ENCODE peak calls at places on chromosomes 2 and 18, in six cellular contexts. J is lower lobe of right lung, X is fibroblast of mammary gland, R is HFF-Myc, H is foreskin fibroblast, N is MCF 10A. S is an unnamed sample.

GRCh38 chr2:71646028-71646427 is 192.7 kb downstream of the DYSF start:
- DNase-seq in H (peak), J (no peak), R (no peak), X (peak), N (peak), S (no peak)

GRCh38 chr18:57983472-57983871 is 60.6 kb upstream of the NEDD4L start:
- DNase-seq in X (no peak), N (no peak), J (no peak), H (no peak), R (no peak), S (no peak)

GRCh38 chr2:11571170-11571569 is 37.3 kb downstream of the GREB1 start:
- DNase-seq in J (peak), N (no peak), X (no peak), R (no peak), H (no peak), S (no peak)

GRCh38 chr2:176112375-176113302 is 3.9 kb upstream of the HOXD10 start:
- DNase-seq in R (no peak), J (no peak), X (no peak), N (no peak), H (no peak), S (no peak)

GRCh38 chr2:20611844-20612356 is 39.0 kb downstream of the HS1BP3 start:
- DNase-seq in J (peak), H (no peak), N (no peak), R (no peak), X (no peak), S (no peak)

GRCh38 chr18:3526421-3527354 is 76.7 kb downstream of the TGIF1 start:
- DNase-seq in N (no peak), X (no peak), R (peak), H (peak), J (no peak), S (peak)

GRCh38 chr2:238908960-238909951 is 61.4 kb downstream of the TWIST2 start:
- DNase-seq in N (no peak), R (no peak), H (peak), X (peak), J (no peak), S (no peak)

GRCh38 chr2:9488583-9489547 is 14.5 kb downstream of the IAH1 start:
- DNase-seq in H (peak), X (peak), N (no peak), J (no peak), R (no peak), S (no peak)

GRCh38 chr2:150476809-150477302 is 10.6 kb downstream of the RND3 start:
- DNase-seq in R (no peak), N (no peak), H (no peak), J (no peak), X (no peak), S (no peak)

GRCh38 chr18:22822024-22822423 is 111.1 kb upstream of the RBBP8 start:
- DNase-seq in J (no peak), R (no peak), N (peak), H (no peak), X (peak), S (no peak)

GRCh38 chr2:59583173-59583765 is 970.2 kb downstream of the BCL11A start:
- DNase-seq in H (no peak), R (no peak), X (no peak), N (no peak), J (no peak), S (no peak)

GRCh38 chr18:79912994-79913831 is 38.2 kb downstream of the SLC66A2 start:
- DNase-seq in R (no peak), X (no peak), N (no peak), H (no peak), J (peak), S (peak)

GRCh38 chr2:43082111-43082877 is 144.1 kb downstream of the ZFP36L2 start:
- DNase-seq in R (peak), X (peak), J (no peak), N (peak), H (peak), S (no peak)

GRCh38 chr18:26468931-26469340 is 79.4 kb downstream of the KCTD1 start:
- DNase-seq in H (no peak), X (no peak), R (no peak), J (no peak), N (peak), S (peak)

GRCh38 chr2:179467111-179467510 is 202.5 kb upstream of the SESTD1 start:
- DNase-seq in H (peak), J (no peak), N (peak), R (no peak), X (peak), S (no peak)

GRCh38 chr2:230230087-230230486 is 4.6 kb downstream of the SP140 start:
- DNase-seq in N (peak), R (peak), X (peak), J (no peak), H (peak), S (no peak)

GRCh38 chr2:122023059-122023879 is 267.8 kb downstream of the TSN start:
- DNase-seq in X (no peak), H (no peak), R (no peak), N (no peak), J (no peak), S (no peak)

GRCh38 chr2:119248751-119249150 is 25.1 kb downstream of the STEAP3 start:
- DNase-seq in R (no peak), N (no peak), H (no peak), X (no peak), J (no peak), S (no peak)

DNA sequence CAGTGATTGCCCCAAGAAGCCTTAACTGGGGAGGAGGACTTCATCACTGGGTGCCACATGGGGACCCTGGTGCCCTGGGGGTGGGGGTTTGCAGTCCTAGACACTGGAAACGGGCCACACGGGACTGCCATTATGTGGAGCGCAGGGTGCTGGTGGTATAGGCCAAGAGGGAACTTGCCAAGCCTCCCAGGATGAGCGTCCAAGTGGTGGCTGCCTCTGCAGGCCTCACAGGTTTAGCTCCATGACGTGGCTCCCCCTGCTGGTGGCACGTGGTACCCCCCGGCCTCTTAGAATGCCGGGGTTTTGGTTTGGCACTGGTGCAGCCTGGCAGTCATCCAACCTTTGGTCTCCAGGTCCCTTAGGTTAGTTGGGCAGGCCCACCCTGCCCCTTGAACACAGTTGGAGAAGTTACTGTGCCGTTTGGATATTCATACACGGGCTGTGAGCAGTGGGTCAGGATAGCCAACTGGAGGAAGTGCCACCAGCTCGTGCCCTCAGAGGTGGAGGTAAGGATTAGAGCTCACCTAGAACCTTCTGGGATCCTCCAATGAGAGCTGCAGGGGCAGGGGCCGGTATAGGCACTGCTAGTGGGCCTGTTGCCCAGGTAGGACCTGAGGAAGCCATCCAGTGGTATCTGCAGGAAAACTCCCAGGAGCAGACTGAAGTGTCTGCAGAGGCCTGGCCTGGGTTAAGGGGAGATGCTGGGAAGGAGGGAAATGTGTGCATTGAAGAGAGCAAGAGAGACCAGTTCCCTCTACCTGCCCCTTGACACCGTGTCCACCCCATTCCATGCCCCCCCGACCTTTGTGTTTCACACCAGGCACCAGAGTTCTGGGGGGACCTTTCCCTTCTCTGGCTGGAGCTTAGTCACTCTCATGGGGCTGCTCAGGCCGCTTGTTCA is 5.7 kb downstream of the PTMA start:
- DNase-seq in N (peak), X (peak), R (peak), J (peak), H (peak), S (peak)
- TF ChIP-seq CTCF in N (peak), X (peak), R (peak), J (peak), H (peak), S (peak)

GRCh38 chr2:68747918-68748317 is 13.3 kb downstream of the ARHGAP25 start:
- DNase-seq in X (no peak), R (no peak), H (no peak), N (no peak), J (no peak), S (no peak)
- TF ChIP-seq CTCF in X (no peak), R (no peak), H (no peak), N (no peak), J (no peak), S (no peak)

DNA sequence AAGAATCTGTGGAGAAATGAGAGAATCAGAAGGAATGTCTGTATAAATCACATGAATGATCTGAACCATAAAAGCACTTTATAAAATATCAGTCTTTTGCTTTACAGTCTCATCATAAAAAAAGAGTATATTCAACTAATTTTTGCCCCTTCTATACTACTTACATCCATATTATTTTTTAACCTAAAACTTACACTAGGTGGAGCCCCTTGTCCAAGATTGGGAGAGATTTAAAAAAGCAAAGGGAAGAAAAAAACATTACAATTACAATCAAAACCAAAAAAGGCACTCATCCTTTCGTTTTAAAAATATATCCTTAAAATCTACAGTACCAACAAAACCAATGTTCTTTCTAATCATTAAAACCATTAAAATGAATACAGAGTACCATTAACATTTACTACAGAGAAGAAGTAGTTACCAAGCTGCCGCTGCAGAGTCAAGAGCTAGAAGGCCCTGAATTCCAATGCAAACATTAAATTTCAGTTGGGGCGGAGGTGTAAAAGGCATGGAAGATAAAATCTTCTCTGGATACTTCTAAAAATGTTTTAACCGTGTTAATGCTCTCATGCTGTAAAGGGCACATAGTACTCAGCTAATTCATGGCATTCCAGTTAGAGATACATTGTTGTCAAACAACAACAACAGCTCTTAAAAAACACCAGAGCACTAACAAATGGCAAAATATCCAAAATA is 56.7 kb upstream of the EPB41L3 start:
- DNase-seq in N (peak), X (peak), H (no peak), R (no peak), J (no peak), S (no peak)
- TF ChIP-seq CTCF in N (peak), X (peak), H (peak), R (peak), J (peak), S (no peak)

GRCh38 chr2:168348076-168348475 is 100.7 kb upstream of the STK39 start:
- DNase-seq in J (no peak), R (peak), N (peak), H (no peak), X (peak), S (peak)
- TF ChIP-seq CTCF in J (peak), R (peak), N (peak), H (peak), X (peak), S (peak)

GRCh38 chr2:30078521-30078920 is 68.3 kb upstream of the YPEL5 start:
- DNase-seq in X (peak), N (no peak), H (no peak), R (no peak), J (no peak), S (no peak)
- TF ChIP-seq CTCF in X (no peak), N (no peak), H (no peak), R (peak), J (no peak), S (no peak)

S was measured in GM13976.